ENCODE peak calls at places on chromosomes 7 and 10, in four cellular contexts. K, X, U and C are unnamed samples.

GRCh38 chr7:132029369-132030160 is 473.1 kb upstream of the PODXL start:
- DNase-seq in K (no peak), X (no peak), U (no peak), C (no peak)

GRCh38 chr10:61628875-61629513 is 33.7 kb upstream of the CABCOCO1 start:
- DNase-seq in K (no peak), X (no peak), U (no peak), C (no peak)

GRCh38 chr10:110432084-110432483 is 65.6 kb upstream of the DUSP5 start:
- DNase-seq in K (no peak), X (no peak), U (no peak), C (no peak)

GRCh38 chr10:62959553-62959952 is 143.4 kb upstream of the EGR2 start:
- DNase-seq in K (no peak), X (no peak), U (no peak), C (no peak)

GRCh38 chr7:157205438-157205837 is 66.7 kb downstream of the UBE3C start:
- DNase-seq in K (no peak), X (no peak), U (no peak), C (no peak)

GRCh38 chr10:31759124-31759798 is 169.4 kb downstream of the ARHGAP12 start:
- DNase-seq in K (no peak), X (peak; percentile 62), U (peak; percentile 85), C (peak; percentile 19)

GRCh38 chr7:55555160-55555559 is 17.1 kb downstream of the VOPP1 start:
- DNase-seq in K (no peak), X (no peak), U (no peak), C (no peak)

GRCh38 chr10:70169661-70170364 is 501 bp downstream of the SAR1A start:
- DNase-seq in K (no peak), X (no peak), U (no peak), C (no peak)

GRCh38 chr7:2224934-2225333 is 7.8 kb downstream of the MAD1L1 start:
- DNase-seq in K (no peak), X (no peak), U (no peak), C (no peak)

GRCh38 chr7:36651404-36651803 is 72.9 kb downstream of the AOAH start:
- DNase-seq in K (no peak), X (no peak), U (no peak), C (no peak)

GRCh38 chr10:47333532-47333931 is 11.3 kb downstream of the GDF2 start:
- DNase-seq in K (no peak), X (no peak), U (no peak), C (no peak)

GRCh38 chr10:16989826-16990293 is 139.8 kb downstream of the CUBN start:
- DNase-seq in K (no peak), X (peak; percentile 54), U (no peak), C (no peak)

GRCh38 chr10:26516540-26517101 is 78.5 kb downstream of the APBB1IP start:
- DNase-seq in K (no peak), X (no peak), U (no peak), C (no peak)
- TF ChIP-seq CTCF in K (no peak), X (no peak), U (no peak), C (no peak)

GRCh38 chr7:64558781-64559180 is 4.1 kb downstream of the ZNF680 start:
- DNase-seq in K (no peak), X (no peak), U (no peak), C (no peak)

GRCh38 chr7:64558323-64558705 is 4.6 kb downstream of the ZNF680 start:
- DNase-seq in K (no peak), X (no peak), U (no peak), C (no peak)

GRCh38 chr7:64555046-64555445 is 7.8 kb downstream of the ZNF680 start:
- DNase-seq in K (no peak), X (no peak), U (no peak), C (no peak)

GRCh38 chr7:64559206-64559605 is 3.7 kb downstream of the ZNF680 start:
- DNase-seq in K (no peak), X (no peak), U (no peak), C (no peak)

DNA sequence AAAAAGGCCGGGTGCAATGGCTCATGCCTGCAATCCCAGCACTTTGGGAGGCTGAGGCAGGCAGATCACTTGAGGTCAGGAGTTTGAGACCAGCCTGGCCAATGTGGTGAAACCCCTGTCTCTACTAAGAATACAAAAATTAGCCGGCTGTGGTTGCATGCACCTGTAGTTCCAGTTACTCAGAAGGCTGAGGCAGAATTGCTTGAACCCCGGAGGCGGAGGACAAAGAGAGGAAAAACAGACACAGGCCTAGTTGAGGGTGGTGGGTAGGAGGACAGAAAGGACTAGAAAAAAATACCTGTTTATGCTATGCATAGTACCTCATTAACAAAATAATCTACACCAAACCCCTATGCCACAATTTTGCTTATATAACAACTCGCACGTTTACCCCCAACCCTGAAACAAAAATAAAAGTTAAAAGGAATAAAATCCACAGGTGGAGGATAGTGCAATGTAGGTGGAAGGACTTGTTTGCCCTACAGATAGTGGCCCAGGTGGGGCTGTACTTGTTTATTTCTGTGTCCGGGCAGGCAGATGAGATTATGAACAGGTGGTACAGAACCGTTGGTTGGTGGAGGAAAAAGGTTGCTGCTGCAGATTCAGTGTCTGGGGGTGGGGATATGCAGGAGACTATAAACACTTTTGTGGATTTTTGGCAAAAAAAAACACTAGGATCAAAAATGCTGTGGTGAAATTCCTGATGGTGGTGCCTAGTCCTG is 5.1 kb downstream of the ZNF680 start:
- DNase-seq in K (no peak), X (no peak), U (no peak), C (no peak)
- TF ChIP-seq CTCF in K (no peak), X (no peak), U (no peak), C (no peak)

GRCh38 chr10:121655254-121656142 is 57.3 kb upstream of the FGFR2 start:
- DNase-seq in K (no peak), X (no peak), U (no peak), C (no peak)
- TF ChIP-seq CTCF in K (no peak), X (no peak), U (no peak), C (no peak)

GRCh38 chr7:42154168-42154567 is 82.8 kb downstream of the GLI3 start:
- DNase-seq in K (no peak), X (no peak), U (no peak), C (no peak)
- TF ChIP-seq CTCF in K (no peak), X (no peak), U (no peak), C (no peak)

DNA sequence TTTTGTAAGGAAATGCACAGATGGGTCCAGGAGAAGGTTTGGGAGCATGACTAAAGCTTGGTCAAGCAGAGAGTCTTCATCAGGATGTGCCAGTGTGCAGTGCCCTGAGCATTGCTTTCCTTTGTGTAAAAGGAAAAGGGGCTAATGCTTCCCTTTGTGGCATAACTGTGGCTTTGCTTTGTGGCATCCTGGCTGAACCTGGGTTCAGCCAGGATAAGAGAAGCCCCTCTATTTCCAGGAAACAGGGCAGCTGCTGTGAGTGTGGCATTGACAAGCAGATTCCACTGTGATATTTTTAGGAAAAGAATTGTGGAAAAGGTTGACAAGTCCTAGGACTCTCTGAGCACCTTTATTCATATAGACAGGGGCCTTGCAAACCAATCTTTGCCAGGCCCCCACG is 193.4 kb upstream of the CXCL12 start:
- DNase-seq in K (no peak), X (no peak), U (no peak), C (no peak)
- TF ChIP-seq CTCF in K (no peak), X (no peak), U (no peak), C (no peak)

GRCh38 chr10:117741524-117741923 is 199.0 kb downstream of the EMX2 start:
- DNase-seq in K (no peak), X (no peak), U (no peak), C (no peak)
- TF ChIP-seq CTCF in K (peak; percentile 26), X (peak; percentile 21), U (peak; percentile 76), C (peak; percentile 62)